ENCODE peak calls at places on chromosomes 3 and 15, in four cellular contexts. X is IMR-90, Q is HepG2, C is K562. Y is an unnamed sample. For H3K9me3, H3K27me3 and H3K36me3, the result is how much of the 10 kb centered on the place peaks cover.

GRCh38 chr3:45411081-45411480 is 22.7 kb downstream of the LARS2 start:
- DNase-seq in X (no peak), Q (peak), C (no peak), Y (no peak)

GRCh38 chr15:90650117-90650955 is 66.8 kb upstream of the BLM start:
- DNase-seq in Q (no peak), C (no peak), X (peak), Y (no peak)

GRCh38 chr3:72490688-72491430 is 357.4 kb downstream of the SHQ1 start:
- DNase-seq in X (no peak), Q (no peak), C (no peak), Y (no peak)

GRCh38 chr3:46954178-46954577 is 22.4 kb downstream of the CCDC12 start:
- DNase-seq in C (no peak), X (no peak), Q (no peak), Y (no peak)

GRCh38 chr3:123226549-123226948 is 24.8 kb downstream of the SEC22A start:
- DNase-seq in Q (no peak), X (no peak), C (no peak), Y (no peak)

GRCh38 chr3:71406945-71407629 is 176.4 kb downstream of the FOXP1 start:
- DNase-seq in X (no peak), C (no peak), Q (no peak), Y (no peak)

GRCh38 chr3:10758304-10759037 is 57.6 kb upstream of the SLC6A11 start:
- DNase-seq in C (peak), Q (peak), X (peak), Y (peak)

GRCh38 chr15:85477061-85477460 is 96.7 kb downstream of the AKAP13 start:
- DNase-seq in X (no peak), C (no peak), Q (no peak), Y (no peak)

GRCh38 chr3:134311693-134312071 is 61.0 kb upstream of the RYK start:
- DNase-seq in X (no peak), C (no peak), Q (no peak), Y (peak)

GRCh38 chr3:14532691-14533456 is 7.3 kb downstream of the GRIP2 start:
- DNase-seq in Q (peak), C (peak), X (no peak), Y (peak)

GRCh38 chr3:47294392-47294791 is 11.6 kb downstream of the KLHL18 start:
- DNase-seq in X (no peak), Q (no peak), C (no peak), Y (no peak)

GRCh38 chr15:90154861-90155626 is 46.1 kb upstream of the SEMA4B start:
- DNase-seq in C (peak), X (peak), Q (peak), Y (peak)

GRCh38 chr3:101735833-101736232 is 11.4 kb downstream of the CEP97 start:
- DNase-seq in C (no peak), X (no peak), Q (no peak), Y (no peak)

GRCh38 chr3:38117163-38117716 is 19.7 kb downstream of the ACAA1 start:
- DNase-seq in C (no peak), Q (no peak), X (no peak), Y (no peak)

GRCh38 chr3:70973558-70973957 is 610.0 kb downstream of the FOXP1 start:
- DNase-seq in X (peak), C (no peak), Q (no peak), Y (no peak)

GRCh38 chr3:48478631-48479555 is 25.1 kb downstream of the SHISA5 start:
- DNase-seq in Q (peak), X (no peak), C (no peak), Y (no peak)

GRCh38 chr3:187519428-187519890 is 150.7 kb downstream of the SST start:
- DNase-seq in Q (no peak), C (no peak), X (no peak), Y (peak)

GRCh38 chr15:36601497-36601932 is 22.1 kb downstream of the CDIN1 start:
- DNase-seq in X (peak), Q (no peak), C (no peak), Y (peak)

GRCh38 chr15:90362936-90363212 is 10.8 kb downstream of the ZNF774 start:
- DNase-seq in C (no peak), Q (no peak), X (peak), Y (peak)

GRCh38 chr3:100297784-100298183 is 36.8 kb upstream of the NIT2 start:
- DNase-seq in X (peak), C (no peak), Q (no peak), Y (peak)

GRCh38 chr3:126352476-126353454 is 4.4 kb downstream of the KLF15 start:
- DNase-seq in C (no peak), Q (peak), X (peak), Y (no peak)

GRCh38 chr15:73002509-73002908 is 49.8 kb upstream of the NEO1 start:
- DNase-seq in X (peak), Q (no peak), C (no peak), Y (peak)

GRCh38 chr15:72199721-72200212 is 2.2 kb upstream of the GRAMD2A start:
- DNase-seq in X (peak), Q (peak), C (peak), Y (peak)

GRCh38 chr3:52380023-52380422 is 63.9 kb downstream of the DNAH1 start:
- DNase-seq in C (no peak), X (no peak), Q (no peak), Y (no peak)

GRCh38 chr3:87088984-87089841 is 98.3 kb upstream of the VGLL3 start:
- DNase-seq in C (no peak), X (peak), Q (no peak), Y (peak)

GRCh38 chr15:47505712-47506542 is 211.4 kb upstream of the SEMA6D start:
- DNase-seq in C (no peak), X (peak), Q (no peak), Y (no peak)

GRCh38 chr15:29844290-29844903 is 22.1 kb upstream of the TJP1 start:
- DNase-seq in C (no peak), Q (no peak), X (peak), Y (peak)

GRCh38 chr3:47261301-47261700 is 21.3 kb downstream of the KIF9 start:
- DNase-seq in X (peak), Q (no peak), C (no peak), Y (peak)

GRCh38 chr3:148748323-148748722 is 50.6 kb downstream of the AGTR1 start:
- DNase-seq in Q (no peak), C (no peak), X (no peak), Y (no peak)

GRCh38 chr3:187889601-187890404 is 144.5 kb upstream of the BCL6 start:
- DNase-seq in C (no peak), X (no peak), Q (peak), Y (no peak)

GRCh38 chr3:42300013-42300412 is 34.0 kb upstream of the CCK start:
- DNase-seq in X (peak), C (no peak), Q (peak), Y (peak)

GRCh38 chr3:162165346-162165745 is 668.7 kb downstream of the OTOL1 start:
- DNase-seq in X (peak), Q (no peak), C (no peak), Y (no peak)

GRCh38 chr15:48806151-48806550 is 4.7 kb downstream of the CEP152 start:
- DNase-seq in Q (no peak), C (no peak), X (peak), Y (peak)

GRCh38 chr3:132545471-132545870 is 51.6 kb upstream of the ACKR4 start:
- DNase-seq in C (no peak), X (no peak), Q (no peak), Y (no peak)

GRCh38 chr3:155805204-155805801 is 775 bp downstream of the C3orf33 start:
- DNase-seq in X (no peak), Q (peak), C (peak), Y (peak)

GRCh38 chr3:112681822-112682325 is 40.9 kb upstream of the CCDC80 start:
- DNase-seq in X (peak), C (no peak), Q (no peak), Y (peak)

GRCh38 chr3:177069514-177070329 is 127.6 kb downstream of the TBL1XR1 start:
- DNase-seq in C (no peak), Q (no peak), X (peak), Y (no peak)

GRCh38 chr15:90906181-90906849 is 3.2 kb downstream of the MAN2A2 start:
- DNase-seq in Q (no peak), C (no peak), X (no peak), Y (no peak)

GRCh38 chr3:157429703-157430102 is 6.9 kb upstream of the PTX3 start:
- DNase-seq in Q (no peak), X (peak), C (no peak), Y (no peak)

GRCh38 chr3:180223268-180223667 is 186.5 kb upstream of the PEX5L start:
- DNase-seq in C (no peak), Q (no peak), X (no peak), Y (no peak)

GRCh38 chr3:180229113-180229512 is 192.4 kb upstream of the PEX5L start:
- DNase-seq in C (no peak), Q (no peak), X (no peak), Y (no peak)
- H3K9me3 ChIP-seq in C (under half), Q (half or more), X (under half), Y (under half)

GRCh38 chr3:182255095-182255600 is 538.2 kb upstream of the ATP11B start:
- DNase-seq in X (no peak), Q (no peak), C (no peak), Y (no peak)

GRCh38 chr3:182258538-182259177 is 534.6 kb upstream of the ATP11B start:
- DNase-seq in X (no peak), C (no peak), Q (peak), Y (no peak)

GRCh38 chr3:182259579-182259978 is 533.7 kb upstream of the ATP11B start:
- DNase-seq in Q (no peak), X (no peak), C (no peak), Y (peak)

GRCh38 chr3:182257361-182257760 is 535.9 kb upstream of the ATP11B start:
- DNase-seq in X (no peak), C (no peak), Q (no peak), Y (no peak)

GRCh38 chr3:182261084-182261483 is 532.2 kb upstream of the ATP11B start:
- DNase-seq in X (no peak), Q (no peak), C (no peak), Y (no peak)
- H3K27me3 ChIP-seq in X (under half), Q (under half), C (under half), Y (under half)

DNA sequence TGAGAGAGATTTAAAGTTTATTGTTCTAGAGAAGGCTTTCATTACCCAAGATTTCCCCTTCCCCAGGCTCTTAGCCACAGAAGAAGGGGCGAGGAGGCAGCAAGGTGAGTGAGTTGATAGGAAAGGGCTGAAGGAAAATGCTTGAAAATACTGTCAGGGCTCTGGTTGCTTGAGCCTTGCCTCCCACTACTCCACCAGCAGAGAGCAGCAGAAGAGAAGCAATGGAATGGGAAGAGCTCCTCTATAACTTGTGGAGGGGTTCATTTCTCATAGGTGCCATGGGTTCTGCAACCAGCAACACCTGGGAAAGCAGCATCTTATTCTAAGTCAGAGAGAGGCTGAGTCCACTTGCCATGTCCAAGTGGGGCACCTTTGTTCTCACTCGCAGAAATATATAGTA is 184.0 kb upstream of the CNTN6 start:
- DNase-seq in C (no peak), Q (no peak), X (no peak), Y (no peak)
- H3K36me3 ChIP-seq in C (under half), Q (under half), X (under half), Y (under half)

GRCh38 chr15:25242166-25242879 is 196.5 kb downstream of the UBE3A start:
- DNase-seq in Q (no peak), C (no peak), X (no peak), Y (no peak)

GRCh38 chr15:25239471-25240345 is 199.1 kb downstream of the UBE3A start:
- DNase-seq in Q (no peak), C (no peak), X (no peak), Y (no peak)

GRCh38 chr15:25242957-25243799 is 195.6 kb downstream of the UBE3A start:
- DNase-seq in C (no peak), Q (no peak), X (no peak), Y (no peak)

GRCh38 chr15:25240461-25241021 is 198.3 kb downstream of the UBE3A start:
- DNase-seq in C (no peak), Q (no peak), X (no peak), Y (no peak)

GRCh38 chr15:25241241-25241801 is 197.5 kb downstream of the UBE3A start:
- DNase-seq in X (no peak), Q (no peak), C (no peak), Y (no peak)
- H3K9me3 ChIP-seq in X (half or more), Q (half or more), C (under half), Y (under half)

GRCh38 chr15:96444865-96445264 is 114.4 kb downstream of the NR2F2 start:
- DNase-seq in X (no peak), C (no peak), Q (no peak), Y (no peak)
- H3K27me3 ChIP-seq in X (under half), C (under half), Q (under half), Y (under half)

GRCh38 chr3:128069271-128069670 is 17.0 kb downstream of the SEC61A1 start:
- DNase-seq in Q (no peak), X (no peak), C (no peak), Y (no peak)

GRCh38 chr3:128070898-128071591 is 18.8 kb downstream of the SEC61A1 start:
- DNase-seq in C (no peak), Q (no peak), X (no peak), Y (no peak)

GRCh38 chr3:128066111-128066510 is 13.9 kb downstream of the SEC61A1 start:
- DNase-seq in Q (no peak), X (no peak), C (no peak), Y (no peak)

GRCh38 chr3:128067481-128067880 is 15.2 kb downstream of the SEC61A1 start:
- DNase-seq in Q (no peak), X (no peak), C (no peak), Y (no peak)

DNA sequence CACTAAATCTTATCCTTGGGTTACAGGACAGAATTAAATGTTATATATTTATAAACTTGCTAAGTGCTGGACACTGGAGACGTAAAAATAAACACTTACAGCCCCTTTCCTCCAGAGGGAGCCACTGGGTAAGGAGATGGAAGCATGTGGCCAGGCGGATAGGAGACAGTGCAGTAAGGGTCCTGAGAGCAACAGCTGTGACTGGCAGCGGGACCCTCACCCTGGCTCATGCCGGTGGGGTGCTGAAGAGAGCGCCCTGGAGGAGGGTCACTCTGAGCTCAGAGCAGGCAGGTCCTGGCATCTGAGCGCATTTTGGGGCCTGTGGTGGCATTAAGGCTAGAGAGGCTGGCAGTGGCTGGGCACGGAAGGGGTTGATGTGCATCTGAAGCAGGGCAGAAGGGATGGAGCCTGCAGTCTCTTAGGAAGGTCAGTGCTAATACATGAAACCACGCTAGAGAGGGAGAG is 16.0 kb downstream of the SEC61A1 start:
- DNase-seq in X (peak), C (peak), Q (peak), Y (no peak)
- H3K36me3 ChIP-seq in X (half or more), C (half or more), Q (under half), Y (half or more)

DNA sequence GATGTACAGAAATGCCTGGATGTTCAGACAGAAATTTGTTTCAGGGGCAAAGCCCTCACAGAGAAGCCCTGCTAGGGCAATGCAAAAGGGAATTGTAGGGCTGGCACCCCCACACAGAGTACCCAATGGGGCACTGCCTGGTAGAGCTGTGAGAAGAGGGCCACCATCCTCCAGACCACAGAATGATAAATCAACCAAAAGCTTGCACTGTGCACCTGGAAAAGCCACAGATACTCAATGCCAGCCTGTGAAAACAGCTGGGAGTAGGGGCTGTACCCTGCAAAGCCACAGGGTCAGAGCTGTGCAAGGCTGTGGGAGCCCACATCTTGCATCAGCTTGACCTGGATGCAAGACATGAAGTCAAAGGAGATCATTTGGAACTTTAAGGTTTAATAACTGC is 477.9 kb upstream of the NECTIN3 start:
- DNase-seq in Q (no peak), C (no peak), X (no peak), Y (no peak)
- H3K9me3 ChIP-seq in Q (under half), C (under half), X (under half), Y (under half)

GRCh38 chr3:194805546-194805945 is 119.9 kb downstream of the FAM43A start:
- DNase-seq in C (no peak), Q (no peak), X (no peak), Y (no peak)
- H3K27me3 ChIP-seq in C (half or more), Q (half or more), X (half or more), Y (under half)

GRCh38 chr15:59676565-59676964 is 12.6 kb downstream of the BNIP2 start:
- DNase-seq in Q (no peak), C (no peak), X (no peak), Y (no peak)
- H3K36me3 ChIP-seq in Q (under half), C (half or more), X (under half), Y (half or more)